ENCODE peak calls at places on chromosomes 6 and 20, in five cellular contexts. K is HT-29; P is AG04450; O is psoas muscle; I is stimulated activated CD4-positive, alpha-beta T cell treated with anti-CD3 and anti-CD28 coated beads, Interleukin-1b, Interleukin-23, amount 100 ng/mL, for 24 hours. F is an unnamed sample.
A peak's percentile ranks its signal among the peaks of the same experiment; 100 is the strongest.

GRCh38 chr6:119742188-119742803 is 392.7 kb upstream of the MAN1A1 start:
- DNase-seq in K (peak; percentile 80), P (no peak), O (peak; percentile 43), I (no peak), F (peak; percentile 53)

GRCh38 chr6:78598966-78599365 is 268.4 kb upstream of the IRAK1BP1 start:
- DNase-seq in K (peak; percentile 51), P (peak; percentile 81), O (no peak), I (no peak), F (no peak)

GRCh38 chr6:129059650-129060049 is 176.7 kb downstream of the LAMA2 start:
- DNase-seq in K (no peak), P (no peak), O (no peak), I (no peak), F (no peak)

GRCh38 chr20:33883164-33883563 is 72.0 kb downstream of the CHMP4B start:
- DNase-seq in K (no peak), P (no peak), O (no peak), I (no peak), F (no peak)

GRCh38 chr20:31678389-31679356 is 41.0 kb downstream of the COX4I2 start:
- DNase-seq in K (peak; percentile 66), P (no peak), O (no peak), I (no peak), F (no peak)

GRCh38 chr6:46918830-46919229 is 2.9 kb downstream of the ADGRF5 start:
- DNase-seq in K (no peak), P (no peak), O (no peak), I (no peak), F (no peak)

GRCh38 chr20:34701405-34702085 is 2.6 kb upstream of the TP53INP2 start:
- DNase-seq in K (peak; percentile 47), P (no peak), O (no peak), I (no peak), F (no peak)

GRCh38 chr6:142210606-142211005 is 63.5 kb downstream of the VTA1 start:
- DNase-seq in K (no peak), P (no peak), O (no peak), I (no peak), F (no peak)

GRCh38 chr6:108655840-108656650 is 95.3 kb downstream of the FOXO3 start:
- DNase-seq in K (no peak), P (peak; percentile 65), O (no peak), I (no peak), F (no peak)

GRCh38 chr6:26217714-26218075 is 130.5 kb downstream of the HFE start:
- DNase-seq in K (peak; percentile 51), P (no peak), O (no peak), I (no peak), F (no peak)

GRCh38 chr6:17835784-17836183 is 129.1 kb upstream of the NUP153 start:
- DNase-seq in K (no peak), P (no peak), O (no peak), I (no peak), F (no peak)

GRCh38 chr6:87282743-87283142 is 39.6 kb upstream of the SMIM8 start:
- DNase-seq in K (no peak), P (no peak), O (no peak), I (no peak), F (no peak)

GRCh38 chr20:42494290-42494689 is 695.4 kb downstream of the PTPRT start:
- DNase-seq in K (no peak), P (no peak), O (no peak), I (no peak), F (no peak)

GRCh38 chr6:106253194-106253593 is 72.4 kb downstream of the ATG5 start:
- DNase-seq in K (peak; percentile 14), P (no peak), O (no peak), I (no peak), F (no peak)

GRCh38 chr6:45513843-45514242 is 136.1 kb upstream of the SUPT3H start:
- DNase-seq in K (no peak), P (no peak), O (no peak), I (no peak), F (no peak)

GRCh38 chr6:13360671-13361540 is 32.6 kb upstream of the TBC1D7 start:
- DNase-seq in K (no peak), P (no peak), O (no peak), I (no peak), F (no peak)

GRCh38 chr6:78910611-78911134 is 43.3 kb downstream of the IRAK1BP1 start:
- DNase-seq in K (no peak), P (no peak), O (peak; percentile 18), I (no peak), F (peak; percentile 40)

GRCh38 chr6:15997751-15998388 is 131.0 kb upstream of the MYLIP start:
- DNase-seq in K (no peak), P (no peak), O (no peak), I (no peak), F (no peak)

GRCh38 chr6:121503633-121504032 is 68.2 kb downstream of the GJA1 start:
- DNase-seq in K (no peak), P (no peak), O (no peak), I (no peak), F (no peak)

GRCh38 chr6:24093381-24093780 is 32.6 kb upstream of the NRSN1 start:
- DNase-seq in K (no peak), P (no peak), O (no peak), I (no peak), F (no peak)

GRCh38 chr6:144710207-144710606 is 425.1 kb downstream of the UTRN start:
- DNase-seq in K (no peak), P (peak; percentile 42), O (no peak), I (no peak), F (no peak)

GRCh38 chr6:142760152-142760551 is 184.8 kb downstream of the HIVEP2 start:
- DNase-seq in K (no peak), P (no peak), O (no peak), I (no peak), F (no peak)

GRCh38 chr6:109456710-109457595 is 1.4 kb upstream of the MICAL1 start:
- DNase-seq in K (peak; percentile 31), P (no peak), O (peak; percentile 76), I (no peak), F (peak; percentile 73)

GRCh38 chr6:142380626-142381025 is 78.8 kb downstream of the ADGRG6 start:
- DNase-seq in K (no peak), P (no peak), O (peak; percentile 20), I (no peak), F (no peak)

F was measured in left lung.